ENCODE peak calls at places on chromosome 16, in seven cellular contexts. W is neural crest cell, S is MCF 10A, L is psoas muscle, G is right atrium auricular region, Q is astrocyte of the cerebellum, M is cardiac fibroblast. P is an unnamed sample.

GRCh38 chr16:85200471-85201278 is 88.4 kb upstream of the CIBAR2 start:
- DNase-seq in S (peak), M (no peak), W (no peak), Q (no peak), L (no peak), G (no peak), P (no peak)

GRCh38 chr16:66569827-66570405 is 3.7 kb downstream of the CMTM1 start:
- DNase-seq in M (peak), G (no peak), L (no peak), S (peak), W (no peak), Q (no peak), P (no peak)

GRCh38 chr16:86042996-86043725 is 144.2 kb downstream of the IRF8 start:
- DNase-seq in S (no peak), G (no peak), W (no peak), M (no peak), Q (no peak), L (no peak), P (no peak)

GRCh38 chr16:86343733-86344585 is 166.4 kb upstream of the FOXF1 start:
- DNase-seq in S (peak), M (peak), L (no peak), W (no peak), G (no peak), Q (no peak), P (no peak)

GRCh38 chr16:88613911-88614817 is 24.2 kb upstream of the IL17C start:
- DNase-seq in M (no peak), S (no peak), L (no peak), Q (no peak), W (no peak), G (no peak), P (no peak)

GRCh38 chr16:30747331-30747730 is 894 bp upstream of the PHKG2 start:
- DNase-seq in S (peak), W (no peak), Q (no peak), G (no peak), M (peak), L (no peak), P (no peak)

GRCh38 chr16:27096375-27096774 is 29.6 kb downstream of the C16orf82 start:
- DNase-seq in Q (no peak), W (no peak), S (no peak), L (no peak), M (no peak), G (peak), P (no peak)

GRCh38 chr16:49019081-49019633 is 262.5 kb downstream of the CBLN1 start:
- DNase-seq in L (no peak), Q (peak), S (no peak), W (no peak), G (no peak), M (no peak), P (no peak)

GRCh38 chr16:72107371-72107770 is 13.7 kb downstream of the DHX38 start:
- DNase-seq in M (no peak), S (no peak), W (no peak), G (no peak), L (no peak), Q (no peak), P (no peak)

GRCh38 chr16:79653337-79654000 is 52.9 kb upstream of the MAF start:
- DNase-seq in W (no peak), M (peak), L (peak), G (no peak), Q (no peak), S (peak), P (no peak)

GRCh38 chr16:22425036-22425801 is 50.8 kb upstream of the CDR2 start:
- DNase-seq in Q (no peak), G (no peak), M (no peak), W (no peak), S (no peak), L (peak), P (no peak)

GRCh38 chr16:57607676-57608461 is 20.6 kb upstream of the ADGRG1 start:
- DNase-seq in G (peak), W (no peak), Q (no peak), S (no peak), M (no peak), L (no peak), P (no peak)

GRCh38 chr16:28623172-28623711 is 13.4 kb upstream of the SULT1A1 start:
- DNase-seq in G (no peak), Q (no peak), S (peak), M (peak), W (no peak), L (peak), P (no peak)

GRCh38 chr16:57740423-57741071 is 5.0 kb downstream of the KATNB1 start:
- DNase-seq in W (no peak), G (no peak), L (peak), S (no peak), Q (no peak), M (no peak), P (no peak)

GRCh38 chr16:84746875-84747274 is 47.1 kb downstream of the USP10 start:
- DNase-seq in S (no peak), G (no peak), M (no peak), W (no peak), Q (no peak), L (peak), P (no peak)

GRCh38 chr16:56356276-56357241 is 68.8 kb downstream of the AMFR start:
- DNase-seq in W (peak), M (peak), G (peak), S (peak), Q (peak), L (peak), P (peak)

GRCh38 chr16:27463741-27464662 is 62.0 kb downstream of the IL21R start:
- DNase-seq in Q (no peak), W (no peak), S (no peak), G (no peak), M (no peak), L (no peak), P (no peak)

GRCh38 chr16:47853635-47854034 is 302.2 kb downstream of the ABCC12 start:
- DNase-seq in G (no peak), L (no peak), S (no peak), M (no peak), W (no peak), Q (no peak), P (no peak)

GRCh38 chr16:29873319-29873718 is 10.3 kb upstream of the CDIPT start:
- DNase-seq in G (no peak), M (no peak), S (no peak), L (no peak), Q (no peak), W (no peak), P (no peak)

GRCh38 chr16:84595052-84595481 is 22.8 kb downstream of the COTL1 start:
- DNase-seq in L (no peak), W (no peak), S (no peak), M (no peak), Q (no peak), G (no peak), P (no peak)

GRCh38 chr16:50619702-50620491 is 61.2 kb downstream of the SNX20 start:
- DNase-seq in L (no peak), S (no peak), M (no peak), Q (no peak), G (no peak), W (no peak), P (no peak)

GRCh38 chr16:75341934-75342811 is 90.7 kb upstream of the BCAR1 start:
- DNase-seq in S (peak), Q (peak), G (no peak), M (peak), L (no peak), W (no peak), P (no peak)

GRCh38 chr16:3485821-3486505 is 9.3 kb downstream of the C16orf90 start:
- DNase-seq in S (no peak), W (no peak), L (no peak), G (no peak), M (no peak), Q (no peak), P (no peak)

GRCh38 chr16:64736887-64737286 is 385.0 kb downstream of the CDH11 start:
- DNase-seq in W (no peak), M (no peak), L (no peak), G (no peak), S (no peak), Q (no peak), P (no peak)

GRCh38 chr16:67665598-67665997 is 952 bp downstream of the ENKD1 start:
- DNase-seq in S (no peak), G (no peak), L (no peak), M (no peak), W (no peak), Q (no peak), P (no peak)

GRCh38 chr16:8946544-8946943 is 17.2 kb downstream of the USP7 start:
- DNase-seq in W (no peak), M (no peak), G (no peak), L (no peak), Q (no peak), S (no peak), P (no peak)
- TF ChIP-seq CTCF in W (no peak), M (no peak), G (no peak), L (no peak), Q (no peak), S (no peak), P (no peak)

GRCh38 chr16:54847207-54847606 is 83.5 kb upstream of the IRX5 start:
- DNase-seq in S (peak), L (no peak), G (no peak), Q (no peak), W (no peak), M (no peak), P (no peak)
- TF ChIP-seq CTCF in S (no peak), L (no peak), G (no peak), Q (no peak), W (no peak), M (no peak), P (no peak)

GRCh38 chr16:76856112-76856511 is 334.9 kb upstream of the MON1B start:
- DNase-seq in Q (no peak), W (no peak), L (no peak), G (no peak), S (no peak), M (no peak), P (no peak)

GRCh38 chr16:76857402-76857801 is 333.6 kb upstream of the MON1B start:
- DNase-seq in Q (no peak), S (no peak), M (no peak), W (no peak), L (no peak), G (no peak), P (no peak)

GRCh38 chr16:76854234-76854633 is 336.8 kb upstream of the MON1B start:
- DNase-seq in L (no peak), M (peak), S (no peak), G (no peak), Q (no peak), W (no peak), P (no peak)
- TF ChIP-seq CTCF in L (no peak), M (peak), S (no peak), G (no peak), Q (peak), W (no peak), P (no peak)

DNA sequence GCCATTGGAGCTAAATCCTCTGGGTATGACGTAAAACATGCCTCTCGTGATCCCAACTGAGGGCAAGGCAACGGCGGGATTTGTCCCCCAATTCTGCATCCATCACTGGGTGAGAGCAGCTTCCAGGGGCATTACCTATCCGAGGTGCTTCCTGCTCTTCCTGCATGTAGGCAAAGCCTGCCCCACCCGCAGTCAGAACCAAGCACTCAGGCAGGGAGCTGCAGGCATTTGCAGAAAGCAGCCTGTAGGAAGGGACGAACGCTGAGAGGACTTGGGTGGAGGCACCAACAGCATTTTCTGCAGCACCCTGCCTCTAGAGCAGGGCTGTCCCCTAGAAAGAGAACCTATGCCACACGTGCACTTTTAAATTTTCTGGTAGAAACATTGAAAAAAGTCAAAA is 5.4 kb downstream of the BCO1 start:
- DNase-seq in M (no peak), G (no peak), Q (no peak), L (no peak), W (no peak), S (no peak), P (no peak)
- TF ChIP-seq CTCF in M (no peak), G (no peak), Q (no peak), L (no peak), W (no peak), S (no peak), P (no peak)

GRCh38 chr16:1561266-1561665 is 27.8 kb downstream of the TMEM204 start:
- DNase-seq in S (no peak), G (no peak), Q (no peak), W (no peak), L (no peak), M (no peak), P (no peak)

GRCh38 chr16:1565083-1565805 is 31.8 kb downstream of the TMEM204 start:
- DNase-seq in M (no peak), Q (no peak), W (no peak), L (no peak), G (no peak), S (no peak), P (no peak)

GRCh38 chr16:1561836-1562235 is 28.4 kb downstream of the TMEM204 start:
- DNase-seq in G (no peak), M (no peak), S (no peak), W (no peak), Q (no peak), L (no peak), P (no peak)

GRCh38 chr16:1563786-1564185 is 30.3 kb downstream of the TMEM204 start:
- DNase-seq in M (no peak), S (no peak), G (no peak), W (no peak), Q (no peak), L (no peak), P (no peak)

DNA sequence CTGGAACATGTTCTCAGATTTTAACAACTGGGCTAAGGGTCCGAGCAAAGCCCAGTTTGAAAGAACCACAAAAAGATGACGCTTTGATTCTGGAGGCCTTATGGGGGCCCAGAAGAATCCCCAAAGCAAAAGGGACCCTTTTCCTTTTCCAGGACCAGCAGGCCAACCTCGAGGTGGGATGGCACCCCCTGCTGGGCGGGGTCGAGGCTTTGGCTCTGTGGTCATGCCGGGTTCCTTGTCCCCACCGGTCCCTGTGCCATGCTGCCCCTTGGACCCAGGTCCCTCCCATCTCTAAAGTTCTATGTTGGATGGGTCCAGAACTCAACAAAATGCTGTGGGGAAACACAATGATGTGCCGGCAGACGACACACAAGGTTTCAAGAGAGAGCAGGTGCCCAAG is 30.9 kb downstream of the TMEM204 start:
- DNase-seq in W (no peak), Q (no peak), M (no peak), S (no peak), L (no peak), G (no peak), P (no peak)
- TF ChIP-seq CTCF in W (peak), Q (no peak), M (peak), S (no peak), L (peak), G (no peak), P (peak)

DNA sequence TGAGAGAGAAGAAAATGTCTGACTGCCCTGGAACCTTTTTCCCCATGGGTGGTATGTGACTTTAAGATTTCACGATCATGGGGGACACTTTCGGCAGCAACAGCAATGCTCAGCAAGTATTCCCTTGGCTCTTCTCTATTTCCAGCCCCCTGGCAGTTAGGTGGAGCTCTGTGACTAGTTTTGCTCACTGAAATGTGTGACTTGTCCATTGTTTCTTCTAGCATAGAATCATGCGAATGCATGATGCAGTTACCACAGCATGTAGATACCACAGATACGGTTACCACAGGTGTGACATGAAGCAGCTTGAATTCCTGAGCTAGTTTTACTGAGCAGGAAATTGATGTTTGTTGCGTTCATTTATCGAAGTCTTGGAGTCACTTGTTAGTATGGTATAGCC is 1034.5 kb upstream of the EEF2KMT start:
- DNase-seq in G (no peak), S (no peak), W (no peak), Q (no peak), L (no peak), M (no peak), P (no peak)
- TF ChIP-seq CTCF in G (no peak), S (no peak), W (no peak), Q (no peak), L (no peak), M (no peak), P (no peak)

DNA sequence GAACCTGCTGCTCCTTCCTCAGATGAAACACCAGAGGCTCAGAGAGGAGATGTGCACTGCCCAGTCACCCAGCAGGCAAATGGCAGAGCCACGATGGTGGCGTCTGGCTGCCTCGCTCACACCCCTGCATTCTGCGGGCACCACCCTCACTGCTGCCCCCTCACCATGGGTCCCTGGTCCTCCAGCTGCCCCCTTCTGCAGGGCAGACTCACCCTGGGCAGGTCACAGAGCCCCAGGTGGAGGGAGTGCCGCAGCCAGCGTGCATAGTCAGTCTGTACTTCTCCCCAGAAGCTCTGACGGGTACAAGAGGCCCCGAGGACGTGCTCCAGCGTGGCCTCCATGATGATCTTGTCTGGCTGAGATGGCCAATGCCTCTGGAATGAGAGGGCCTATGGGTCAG is 52.9 kb downstream of the RMI2 start:
- DNase-seq in M (no peak), G (no peak), W (no peak), Q (no peak), S (no peak), L (no peak), P (no peak)
- TF ChIP-seq CTCF in M (no peak), G (no peak), W (no peak), Q (no peak), S (no peak), L (no peak), P (no peak)

GRCh38 chr16:70250748-70251650 is 741 bp downstream of the EXOSC6 start:
- DNase-seq in W (peak), Q (no peak), G (peak), S (peak), M (peak), L (peak), P (no peak)
- TF ChIP-seq CTCF in W (no peak), Q (peak), G (no peak), S (no peak), M (no peak), L (no peak), P (no peak)

P was measured in progenitor cell of endocrine pancreas.